ENCODE peak calls at places on chromosomes 11 and 22, in five cellular contexts. N is colonic mucosa, V is mucosa of gallbladder, B is caudate nucleus, U is cardiac fibroblast. K is an unnamed sample.

GRCh38 chr11:92269021-92269420 is 44.4 kb downstream of the FAT3 start:
- DNase-seq in B (no peak), N (no peak), U (peak), V (peak), K (peak)

GRCh38 chr11:44613081-44613628 is 47.7 kb downstream of the CD82 start:
- DNase-seq in V (no peak), B (no peak), N (no peak), U (no peak), K (no peak)

GRCh38 chr11:81278986-81279385 is 1454.7 kb downstream of the FAM181B start:
- DNase-seq in U (no peak), V (no peak), N (no peak), B (no peak), K (no peak)

GRCh38 chr11:125626381-125626950 is 1.5 kb downstream of the CHEK1 start:
- DNase-seq in N (no peak), U (no peak), V (peak), B (no peak), K (no peak)

GRCh38 chr11:8039530-8040260 is 41.3 kb upstream of the TUB start:
- DNase-seq in N (peak), B (no peak), V (peak), U (no peak), K (no peak)

GRCh38 chr11:19679952-19680823 is 32.4 kb upstream of the NAV2 start:
- DNase-seq in U (peak), B (no peak), N (peak), V (peak), K (peak)

GRCh38 chr22:31944700-31945477 is 554 bp downstream of the YWHAH start:
- DNase-seq in N (peak), U (no peak), V (peak), B (no peak), K (peak)

GRCh38 chr11:113132001-113132400 is 170.8 kb downstream of the NCAM1 start:
- DNase-seq in V (peak), N (no peak), B (no peak), U (no peak), K (peak)

GRCh38 chr11:44030276-44030932 is 17.4 kb upstream of the ACCSL start:
- DNase-seq in U (peak), V (peak), N (no peak), B (no peak), K (peak)

GRCh38 chr11:16184588-16184987 is 171.8 kb downstream of the SOX6 start:
- DNase-seq in V (peak), N (peak), B (no peak), U (peak), K (peak)

GRCh38 chr11:114075891-114076441 is 16.5 kb downstream of the ZBTB16 start:
- DNase-seq in U (peak), B (no peak), V (no peak), N (no peak), K (peak)

GRCh38 chr11:66176650-66177049 is 91.8 kb upstream of the RAB1B start:
- DNase-seq in B (no peak), V (no peak), U (no peak), N (no peak), K (no peak)

GRCh38 chr11:64314805-64315561 is 2.4 kb downstream of the TRMT112 start:
- DNase-seq in U (no peak), V (no peak), N (no peak), B (no peak), K (peak)

GRCh38 chr11:12800032-12800671 is 125.9 kb downstream of the TEAD1 start:
- DNase-seq in V (peak), B (no peak), U (peak), N (peak), K (peak)

GRCh38 chr11:67288198-67288451 is 978 bp upstream of the ANKRD13D start:
- DNase-seq in V (no peak), B (no peak), N (no peak), U (no peak), K (no peak)

K was measured in hepatocyte.